ENCODE peak calls at places on chromosome 10, in eight cellular contexts. V, A, B, E, J, T, M and Y are unnamed samples.

GRCh38 chr10:62384057-62384446 is 9.9 kb downstream of the ZNF365 start:
- DNase-seq in A (peak; percentile 73), J (no peak), M (no peak), B (peak; percentile 72), E (peak; percentile 76), T (peak; percentile 86), V (no peak), Y (peak; percentile 88)

GRCh38 chr10:93346712-93347111 is 135.4 kb downstream of the MYOF start:
- DNase-seq in B (peak; percentile 13), V (no peak), E (no peak), M (no peak), A (no peak), T (peak; percentile 45), J (no peak), Y (peak; percentile 46)

GRCh38 chr10:117075064-117075463 is 63.0 kb downstream of the VAX1 start:
- DNase-seq in M (no peak), B (peak; percentile 12), E (peak; percentile 1), J (no peak), T (peak; percentile 9), V (no peak), A (no peak), Y (peak; percentile 7)

GRCh38 chr10:84665883-84666463 is 337.6 kb downstream of the CCSER2 start:
- DNase-seq in B (no peak), J (no peak), E (no peak), A (peak; percentile 57), T (no peak), M (no peak), V (peak; percentile 57), Y (no peak)

GRCh38 chr10:120651000-120651399 is 194.0 kb downstream of the PLPP4 start:
- DNase-seq in E (no peak), J (no peak), V (no peak), B (no peak), M (no peak), T (no peak), A (no peak), Y (no peak)

GRCh38 chr10:543131-543530 is 146.3 kb downstream of the DIP2C start:
- DNase-seq in T (peak; percentile 4), J (no peak), M (no peak), E (no peak), B (no peak), A (no peak), V (no peak), Y (no peak)

GRCh38 chr10:33484787-33485186 is 150.3 kb upstream of the NRP1 start:
- DNase-seq in J (no peak), V (no peak), A (no peak), T (peak; percentile 77), B (peak; percentile 79), M (no peak), E (no peak), Y (peak; percentile 66)

GRCh38 chr10:89875557-89875956 is 174.2 kb downstream of the KIF20B start:
- DNase-seq in M (no peak), B (no peak), E (no peak), J (no peak), T (no peak), A (no peak), V (no peak), Y (no peak)

GRCh38 chr10:77409697-77410471 is 227.7 kb downstream of the KCNMA1 start:
- DNase-seq in A (peak; percentile 58), M (no peak), V (no peak), T (no peak), B (no peak), J (peak; percentile 57), E (no peak), Y (no peak)

GRCh38 chr10:102831322-102832071 is 5.7 kb downstream of the CYP17A1 start:
- DNase-seq in V (no peak), E (no peak), M (no peak), B (peak; percentile 64), T (no peak), J (no peak), A (no peak), Y (peak; percentile 39)

GRCh38 chr10:101222683-101223273 is 6.5 kb downstream of the LBX1 start:
- DNase-seq in E (no peak), V (no peak), J (no peak), T (no peak), M (no peak), A (no peak), B (no peak), Y (no peak)

GRCh38 chr10:33180390-33180789 is 154.1 kb downstream of the NRP1 start:
- DNase-seq in A (no peak), V (no peak), J (no peak), E (no peak), T (peak; percentile 26), M (no peak), B (no peak), Y (peak; percentile 68)

GRCh38 chr10:112185959-112186358 is 2.4 kb upstream of the GPAM start:
- DNase-seq in M (no peak), B (no peak), E (no peak), J (no peak), T (no peak), V (no peak), A (no peak), Y (no peak)

GRCh38 chr10:70308121-70309060 is 24.6 kb upstream of the NPFFR1 start:
- DNase-seq in M (no peak), V (no peak), E (no peak), J (no peak), T (no peak), A (no peak), B (no peak), Y (no peak)

GRCh38 chr10:70679498-70679897 is 7.2 kb downstream of the ADAMTS14 start:
- DNase-seq in T (peak; percentile 53), J (no peak), E (no peak), V (no peak), M (peak; percentile 58), A (no peak), B (peak; percentile 92), Y (peak; percentile 16)

GRCh38 chr10:117537904-117538524 is 4.5 kb upstream of the EMX2 start:
- DNase-seq in T (no peak), A (no peak), V (no peak), B (peak; percentile 68), M (no peak), E (no peak), J (no peak), Y (no peak)

GRCh38 chr10:21655687-21656086 is 121.7 kb downstream of the MLLT10 start:
- DNase-seq in M (no peak), V (no peak), T (no peak), A (no peak), B (no peak), E (no peak), J (no peak), Y (no peak)

GRCh38 chr10:122591736-122592135 is 31.2 kb downstream of the DMBT1 start:
- DNase-seq in V (no peak), E (no peak), T (no peak), B (no peak), J (no peak), M (no peak), A (no peak), Y (no peak)

GRCh38 chr10:80104066-80104926 is 25.8 kb downstream of the TMEM254 start:
- DNase-seq in B (peak; percentile 98), J (no peak), M (no peak), E (peak; percentile 74), V (no peak), T (peak; percentile 68), A (no peak), Y (peak; percentile 90)

GRCh38 chr10:15595260-15595659 is 124.5 kb downstream of the ITGA8 start:
- DNase-seq in A (no peak), E (no peak), V (no peak), T (no peak), M (no peak), J (no peak), B (no peak), Y (no peak)

GRCh38 chr10:129964611-129965417 is 740 bp upstream of the EBF3 start:
- DNase-seq in M (no peak), E (no peak), A (no peak), B (no peak), T (peak; percentile 44), V (no peak), J (no peak), Y (no peak)

GRCh38 chr10:93436577-93436976 is 45.6 kb downstream of the MYOF start:
- DNase-seq in V (no peak), B (peak; percentile 96), E (peak; percentile 94), J (no peak), M (no peak), A (no peak), T (peak; percentile 99), Y (peak; percentile 97)

GRCh38 chr10:59580257-59580863 is 129.3 kb downstream of the SLC16A9 start:
- DNase-seq in A (peak; percentile 8), M (no peak), J (no peak), B (peak; percentile 64), T (peak; percentile 76), V (no peak), E (peak; percentile 33), Y (peak; percentile 58)

GRCh38 chr10:375885-376505 is 240.7 kb downstream of the ZMYND11 start:
- DNase-seq in M (no peak), E (no peak), B (no peak), V (no peak), T (no peak), A (no peak), J (no peak), Y (no peak)

GRCh38 chr10:5812283-5813090 is 747 bp downstream of the GDI2 start:
- DNase-seq in M (peak; percentile 54), J (peak; percentile 58), V (peak; percentile 54), E (no peak), T (peak; percentile 20), A (peak; percentile 42), B (peak; percentile 16), Y (no peak)

GRCh38 chr10:3080608-3081007 is 13.3 kb downstream of the PFKP start:
- DNase-seq in B (no peak), V (no peak), A (no peak), T (no peak), J (no peak), M (no peak), E (no peak), Y (no peak)
- TF ChIP-seq CTCF in B (no peak), V (no peak), A (no peak), T (no peak), J (no peak), M (peak; percentile 29), E (no peak), Y (peak; percentile 10)

DNA sequence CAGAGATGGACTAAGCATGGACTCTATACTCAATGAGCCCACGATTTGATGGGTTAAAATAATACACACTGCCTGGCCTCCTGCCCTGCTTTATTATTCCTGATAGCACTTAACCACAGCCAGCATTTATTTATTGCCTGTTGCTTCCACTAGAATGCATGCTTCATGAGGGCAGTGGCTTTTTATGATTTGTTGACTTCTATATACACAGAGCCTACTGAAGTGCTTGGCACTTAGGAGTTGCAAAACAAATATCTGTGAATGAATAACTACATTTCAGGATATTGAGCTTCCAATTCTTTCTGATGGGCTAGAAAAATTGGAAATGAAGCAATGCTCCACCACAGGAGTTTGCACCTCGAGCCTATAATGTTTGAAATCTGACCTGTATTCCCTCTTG is 513.6 kb upstream of the ZMIZ1 start:
- DNase-seq in A (no peak), V (no peak), M (no peak), E (no peak), B (no peak), J (no peak), T (no peak), Y (no peak)
- TF ChIP-seq CTCF in A (no peak), V (no peak), M (no peak), E (no peak), B (no peak), J (no peak), T (no peak), Y (no peak)

GRCh38 chr10:73837072-73837471 is 25.7 kb upstream of the NDST2 start:
- DNase-seq in V (no peak), M (no peak), B (peak; percentile 50), E (peak; percentile 28), A (no peak), J (no peak), T (peak; percentile 69), Y (peak; percentile 81)
- TF ChIP-seq CTCF in V (no peak), M (no peak), B (no peak), E (no peak), A (no peak), J (no peak), T (no peak), Y (no peak)

GRCh38 chr10:7819126-7819470 is 793 bp downstream of the TAF3 start:
- DNase-seq in V (peak; percentile 30), J (peak; percentile 51), A (peak; percentile 31), M (peak; percentile 23), B (peak; percentile 53), T (peak; percentile 53), E (peak; percentile 49), Y (peak; percentile 45)
- TF ChIP-seq CTCF in V (no peak), J (no peak), A (no peak), M (peak; percentile 36), B (peak; percentile 51), T (peak; percentile 52), E (peak; percentile 66), Y (peak; percentile 30)